ENCODE peak calls at places on chromosomes 2 and 18, in ten cellular contexts. One of them, this sample, is unnamed.

GRCh38 chr2:120245520-120245835 is 7.2 kb upstream of the RALB start:
- DNase-seq in tibial nerve: no peak
- DNase-seq in right lobe of liver: no peak
- DNase-seq in heart left ventricle: no peak
- DNase-seq in IMR-90: no peak
- DNase-seq in HCT116: no peak
- DNase-seq in stomach: no peak
- DNase-seq in HepG2: peak; percentile 24
- DNase-seq in ovary: no peak
- DNase-seq in spleen: peak; percentile 78
- DNase-seq in this sample: peak; percentile 72

GRCh38 chr2:32425719-32426141 is 68.9 kb downstream of the BIRC6 start:
- DNase-seq in tibial nerve: no peak
- DNase-seq in right lobe of liver: no peak
- DNase-seq in heart left ventricle: no peak
- DNase-seq in IMR-90: peak; percentile 76
- DNase-seq in HCT116: no peak
- DNase-seq in stomach: no peak
- DNase-seq in HepG2: no peak
- DNase-seq in ovary: no peak
- DNase-seq in spleen: no peak
- DNase-seq in this sample: no peak

GRCh38 chr2:199464614-199465352 is 7.0 kb upstream of the SATB2 start:
- DNase-seq in tibial nerve: no peak
- DNase-seq in right lobe of liver: no peak
- DNase-seq in heart left ventricle: no peak
- DNase-seq in IMR-90: no peak
- DNase-seq in HCT116: no peak
- DNase-seq in stomach: no peak
- DNase-seq in HepG2: no peak
- DNase-seq in ovary: no peak
- DNase-seq in spleen: no peak
- DNase-seq in this sample: no peak

GRCh38 chr2:3659447-3660432 is 1.7 kb downstream of the ALLC start:
- DNase-seq in tibial nerve: peak; percentile 27
- DNase-seq in right lobe of liver: no peak
- DNase-seq in heart left ventricle: peak; percentile 62
- DNase-seq in IMR-90: peak; percentile 38
- DNase-seq in HCT116: no peak
- DNase-seq in stomach: no peak
- DNase-seq in HepG2: peak; percentile 47
- DNase-seq in ovary: no peak
- DNase-seq in spleen: peak; percentile 69
- DNase-seq in this sample: no peak

GRCh38 chr18:13558132-13558531 is 168.2 kb downstream of the FAM210A start:
- DNase-seq in tibial nerve: no peak
- DNase-seq in right lobe of liver: no peak
- DNase-seq in heart left ventricle: peak; percentile 52
- DNase-seq in IMR-90: peak; percentile 11
- DNase-seq in HCT116: peak; percentile 31
- DNase-seq in stomach: no peak
- DNase-seq in HepG2: peak; percentile 52
- DNase-seq in ovary: no peak
- DNase-seq in spleen: no peak
- DNase-seq in this sample: no peak

GRCh38 chr2:163667064-163667887 is 68.5 kb downstream of the FIGN start:
- DNase-seq in tibial nerve: no peak
- DNase-seq in right lobe of liver: no peak
- DNase-seq in heart left ventricle: peak; percentile 25
- DNase-seq in IMR-90: peak; percentile 94
- DNase-seq in HCT116: no peak
- DNase-seq in stomach: no peak
- DNase-seq in HepG2: peak; percentile 81
- DNase-seq in ovary: no peak
- DNase-seq in spleen: no peak
- DNase-seq in this sample: no peak

GRCh38 chr2:111068435-111069058 is 52.2 kb upstream of the BCL2L11 start:
- DNase-seq in tibial nerve: no peak
- DNase-seq in right lobe of liver: no peak
- DNase-seq in heart left ventricle: no peak
- DNase-seq in IMR-90: no peak
- DNase-seq in HCT116: peak; percentile 61
- DNase-seq in stomach: no peak
- DNase-seq in HepG2: no peak
- DNase-seq in ovary: no peak
- DNase-seq in spleen: no peak
- DNase-seq in this sample: no peak

GRCh38 chr2:7037340-7038333 is 120.4 kb downstream of the RNF144A start:
- DNase-seq in tibial nerve: peak; percentile 74
- DNase-seq in right lobe of liver: peak; percentile 68
- DNase-seq in heart left ventricle: peak; percentile 54
- DNase-seq in IMR-90: peak; percentile 54
- DNase-seq in HCT116: peak; percentile 10
- DNase-seq in stomach: peak; percentile 72
- DNase-seq in HepG2: peak; percentile 41
- DNase-seq in ovary: peak; percentile 55
- DNase-seq in spleen: peak; percentile 89
- DNase-seq in this sample: peak; percentile 72

GRCh38 chr2:8252997-8253694 is 428.7 kb upstream of the ID2 start:
- DNase-seq in tibial nerve: no peak
- DNase-seq in right lobe of liver: no peak
- DNase-seq in heart left ventricle: no peak
- DNase-seq in IMR-90: no peak
- DNase-seq in HCT116: no peak
- DNase-seq in stomach: no peak
- DNase-seq in HepG2: no peak
- DNase-seq in ovary: no peak
- DNase-seq in spleen: no peak
- DNase-seq in this sample: no peak

GRCh38 chr18:58309610-58310239 is 265.7 kb downstream of the NEDD4L start:
- DNase-seq in tibial nerve: no peak
- DNase-seq in right lobe of liver: no peak
- DNase-seq in heart left ventricle: no peak
- DNase-seq in IMR-90: no peak
- DNase-seq in HCT116: no peak
- DNase-seq in stomach: no peak
- DNase-seq in HepG2: no peak
- DNase-seq in ovary: no peak
- DNase-seq in spleen: no peak
- DNase-seq in this sample: no peak

GRCh38 chr2:4903676-4904348 is 788.4 kb upstream of the SOX11 start:
- DNase-seq in tibial nerve: no peak
- DNase-seq in right lobe of liver: no peak
- DNase-seq in heart left ventricle: no peak
- DNase-seq in IMR-90: no peak
- DNase-seq in HCT116: no peak
- DNase-seq in stomach: no peak
- DNase-seq in HepG2: no peak
- DNase-seq in ovary: no peak
- DNase-seq in spleen: no peak
- DNase-seq in this sample: no peak

GRCh38 chr2:451495-451894 is 163.6 kb upstream of the ALKAL2 start:
- DNase-seq in tibial nerve: no peak
- DNase-seq in right lobe of liver: no peak
- DNase-seq in heart left ventricle: no peak
- DNase-seq in IMR-90: no peak
- DNase-seq in HCT116: no peak
- DNase-seq in stomach: no peak
- DNase-seq in HepG2: no peak
- DNase-seq in ovary: no peak
- DNase-seq in spleen: no peak
- DNase-seq in this sample: no peak

GRCh38 chr2:212711851-212712250 is 173.2 kb upstream of the ERBB4 start:
- DNase-seq in tibial nerve: no peak
- DNase-seq in right lobe of liver: no peak
- DNase-seq in heart left ventricle: no peak
- DNase-seq in IMR-90: peak; percentile 92
- DNase-seq in HCT116: no peak
- DNase-seq in stomach: no peak
- DNase-seq in HepG2: no peak
- DNase-seq in ovary: no peak
- DNase-seq in spleen: no peak
- DNase-seq in this sample: no peak

GRCh38 chr2:101160454-101160853 is 9.3 kb upstream of the TBC1D8 start:
- DNase-seq in tibial nerve: no peak
- DNase-seq in right lobe of liver: no peak
- DNase-seq in heart left ventricle: no peak
- DNase-seq in IMR-90: peak; percentile 29
- DNase-seq in HCT116: no peak
- DNase-seq in stomach: peak; percentile 52
- DNase-seq in HepG2: no peak
- DNase-seq in ovary: no peak
- DNase-seq in spleen: no peak
- DNase-seq in this sample: no peak
- TF ChIP-seq CTCF in tibial nerve: no peak
- TF ChIP-seq CTCF in right lobe of liver: no peak
- TF ChIP-seq CTCF in heart left ventricle: no peak
- TF ChIP-seq CTCF in IMR-90: no peak
- TF ChIP-seq CTCF in HCT116: no peak
- TF ChIP-seq CTCF in stomach: no peak
- TF ChIP-seq CTCF in HepG2: no peak
- TF ChIP-seq CTCF in ovary: no peak
- TF ChIP-seq CTCF in spleen: no peak
- TF ChIP-seq CTCF in this sample: no peak

GRCh38 chr2:99765919-99766318 is 276.1 kb upstream of the REV1 start:
- DNase-seq in tibial nerve: no peak
- DNase-seq in right lobe of liver: no peak
- DNase-seq in heart left ventricle: no peak
- DNase-seq in IMR-90: no peak
- DNase-seq in HCT116: no peak
- DNase-seq in stomach: no peak
- DNase-seq in HepG2: no peak
- DNase-seq in ovary: no peak
- DNase-seq in spleen: no peak
- DNase-seq in this sample: no peak

GRCh38 chr2:99757715-99758114 is 267.9 kb upstream of the REV1 start:
- DNase-seq in tibial nerve: no peak
- DNase-seq in right lobe of liver: no peak
- DNase-seq in heart left ventricle: no peak
- DNase-seq in IMR-90: no peak
- DNase-seq in HCT116: no peak
- DNase-seq in stomach: no peak
- DNase-seq in HepG2: no peak
- DNase-seq in ovary: no peak
- DNase-seq in spleen: no peak
- DNase-seq in this sample: no peak

GRCh38 chr2:99763764-99764163 is 273.9 kb upstream of the REV1 start:
- DNase-seq in tibial nerve: no peak
- DNase-seq in right lobe of liver: no peak
- DNase-seq in heart left ventricle: no peak
- DNase-seq in IMR-90: no peak
- DNase-seq in HCT116: no peak
- DNase-seq in stomach: no peak
- DNase-seq in HepG2: no peak
- DNase-seq in ovary: no peak
- DNase-seq in spleen: no peak
- DNase-seq in this sample: no peak

DNA sequence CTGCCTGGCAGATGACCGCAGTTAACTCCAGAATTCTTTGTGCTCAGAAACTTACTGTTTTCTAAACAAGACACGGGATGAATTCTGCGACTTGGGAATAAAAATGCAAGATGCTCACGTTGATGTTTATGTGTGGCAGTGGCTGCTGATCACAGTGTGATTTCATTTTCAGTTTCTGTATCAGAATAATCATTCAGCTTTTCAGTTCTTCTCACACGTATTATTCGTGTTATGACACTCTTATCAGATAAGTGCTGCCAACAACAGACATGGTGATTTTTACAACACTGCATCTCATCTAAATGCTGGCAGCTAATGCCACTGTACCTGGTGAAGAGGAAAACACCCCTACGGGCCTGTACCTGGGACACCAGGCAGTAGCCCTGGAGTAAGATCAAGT is 272.9 kb upstream of the REV1 start:
- DNase-seq in tibial nerve: no peak
- DNase-seq in right lobe of liver: no peak
- DNase-seq in heart left ventricle: no peak
- DNase-seq in IMR-90: no peak
- DNase-seq in HCT116: no peak
- DNase-seq in stomach: no peak
- DNase-seq in HepG2: no peak
- DNase-seq in ovary: no peak
- DNase-seq in spleen: no peak
- DNase-seq in this sample: no peak
- H3K36me3 ChIP-seq in tibial nerve: no peaks in the 10 kb centered on the region
- H3K36me3 ChIP-seq in right lobe of liver: no peaks in the 10 kb centered on the region
- H3K36me3 ChIP-seq in heart left ventricle: no peaks in the 10 kb centered on the region
- H3K36me3 ChIP-seq in IMR-90: peaks cover 3% of the 10 kb centered on the region
- H3K36me3 ChIP-seq in HCT116: no peaks in the 10 kb centered on the region
- H3K36me3 ChIP-seq in stomach: no peaks in the 10 kb centered on the region
- H3K36me3 ChIP-seq in HepG2: no peaks in the 10 kb centered on the region
- H3K36me3 ChIP-seq in ovary: no peaks in the 10 kb centered on the region
- H3K36me3 ChIP-seq in spleen: no peaks in the 10 kb centered on the region
- H3K36me3 ChIP-seq in this sample: no peaks in the 10 kb centered on the region

DNA sequence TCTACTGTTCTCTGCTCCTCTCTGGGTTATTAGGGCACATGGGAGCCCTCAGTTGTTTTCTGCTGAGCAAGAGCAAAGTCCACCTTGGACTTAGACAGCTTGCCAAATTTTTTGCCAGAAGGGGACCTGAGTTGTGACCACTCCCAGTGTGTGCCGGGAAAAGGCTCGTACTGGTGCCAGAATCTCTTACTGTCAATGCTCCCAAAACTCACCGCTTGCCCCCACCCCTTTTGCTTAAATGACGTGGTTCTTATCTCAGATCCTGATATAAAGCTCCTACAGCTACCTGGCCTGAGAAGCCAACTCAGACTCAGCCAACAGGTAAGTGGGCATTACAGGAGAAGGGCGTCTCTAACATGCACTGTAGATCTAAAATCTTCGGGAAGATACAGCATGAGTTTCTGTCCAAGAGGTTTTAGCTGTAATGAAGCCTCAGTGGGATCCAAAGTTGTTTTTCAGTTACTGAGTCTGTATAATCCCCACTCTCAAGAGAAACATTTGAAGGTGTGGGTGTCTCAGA is at the start of gene REG1A:
- DNase-seq in tibial nerve: no peak
- DNase-seq in right lobe of liver: no peak
- DNase-seq in heart left ventricle: no peak
- DNase-seq in IMR-90: no peak
- DNase-seq in HCT116: no peak
- DNase-seq in stomach: peak; percentile 72
- DNase-seq in HepG2: no peak
- DNase-seq in ovary: no peak
- DNase-seq in spleen: no peak
- DNase-seq in this sample: no peak
- TF ChIP-seq POLR2A in tibial nerve: no peak
- TF ChIP-seq POLR2A in right lobe of liver: no peak
- TF ChIP-seq POLR2A in heart left ventricle: no peak
- TF ChIP-seq POLR2A in IMR-90: no peak
- TF ChIP-seq POLR2A in HCT116: no peak
- TF ChIP-seq POLR2A in stomach: no peak
- TF ChIP-seq POLR2A in HepG2: no peak
- TF ChIP-seq POLR2A in ovary: no peak
- TF ChIP-seq POLR2A in spleen: no peak
- TF ChIP-seq POLR2A in this sample: no peak

DNA sequence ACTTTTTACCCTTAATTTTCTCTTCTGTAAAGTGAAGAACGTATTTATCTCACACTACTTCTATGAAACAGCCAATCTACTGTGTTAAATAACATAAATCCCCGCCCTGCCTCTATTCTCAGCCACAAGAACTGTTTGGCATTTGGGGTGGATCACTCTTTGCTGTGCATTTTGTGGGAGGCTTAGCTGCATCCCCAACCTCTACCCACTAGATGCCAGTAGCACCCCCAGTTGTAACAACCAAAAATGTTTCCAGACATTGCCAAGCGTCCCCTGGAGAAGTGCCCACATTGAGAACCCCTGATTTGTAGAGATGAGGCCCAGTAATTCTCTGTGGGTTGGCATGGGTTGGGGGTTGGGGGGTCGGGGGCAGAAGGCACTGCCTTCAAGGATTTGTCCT is 94.7 kb upstream of the BOD1L2 start:
- DNase-seq in tibial nerve: no peak
- DNase-seq in right lobe of liver: no peak
- DNase-seq in heart left ventricle: no peak
- DNase-seq in IMR-90: no peak
- DNase-seq in HCT116: no peak
- DNase-seq in stomach: no peak
- DNase-seq in HepG2: no peak
- DNase-seq in ovary: no peak
- DNase-seq in spleen: no peak
- DNase-seq in this sample: no peak
- TF ChIP-seq CTCF in tibial nerve: no peak
- TF ChIP-seq CTCF in right lobe of liver: no peak
- TF ChIP-seq CTCF in heart left ventricle: no peak
- TF ChIP-seq CTCF in IMR-90: no peak
- TF ChIP-seq CTCF in HCT116: no peak
- TF ChIP-seq CTCF in stomach: no peak
- TF ChIP-seq CTCF in HepG2: peak; percentile 3
- TF ChIP-seq CTCF in ovary: no peak
- TF ChIP-seq CTCF in spleen: no peak
- TF ChIP-seq CTCF in this sample: no peak